ENCODE peak calls at places on chromosomes 1 and 21, in five cellular contexts. K is CD8-positive, alpha-beta T cell; V is HFF-Myc; C is choroid plexus epithelial cell; E is breast epithelium. J is an unnamed sample.

GRCh38 chr1:161166669-161167548 is 683 bp downstream of the PPOX start:
- DNase-seq in K (no peak), V (no peak), C (no peak), E (no peak), J (no peak)

GRCh38 chr1:8127201-8127641 is 101.1 kb upstream of the ERRFI1 start:
- DNase-seq in K (no peak), V (no peak), C (peak), E (no peak), J (peak)

GRCh38 chr21:37620401-37620800 is 253.8 kb downstream of the DYRK1A start:
- DNase-seq in K (no peak), V (no peak), C (no peak), E (no peak), J (no peak)

GRCh38 chr1:29259802-29260441 is 23.6 kb downstream of the PTPRU start:
- DNase-seq in K (no peak), V (no peak), C (peak), E (no peak), J (peak)

GRCh38 chr1:54571326-54571725 is 23.3 kb downstream of the ACOT11 start:
- DNase-seq in K (no peak), V (no peak), C (peak), E (no peak), J (peak)

GRCh38 chr1:5847013-5847654 is 145.1 kb downstream of the NPHP4 start:
- DNase-seq in K (no peak), V (no peak), C (peak), E (no peak), J (peak)

GRCh38 chr1:197948926-197949899 is 32.0 kb downstream of the LHX9 start:
- DNase-seq in K (no peak), V (no peak), C (no peak), E (no peak), J (no peak)

GRCh38 chr1:162070094-162070748 is 730 bp downstream of the NOS1AP start:
- DNase-seq in K (peak), V (no peak), C (no peak), E (peak), J (no peak)

GRCh38 chr1:174995121-174995520 is 4.6 kb upstream of the CACYBP start:
- DNase-seq in K (no peak), V (no peak), C (peak), E (no peak), J (no peak)

GRCh38 chr1:6447818-6448748 is 17.9 kb downstream of the TNFRSF25 start:
- DNase-seq in K (peak), V (no peak), C (no peak), E (no peak), J (peak)

GRCh38 chr1:66809736-66810326 is 8.8 kb upstream of the INSL5 start:
- DNase-seq in K (no peak), V (no peak), C (peak), E (no peak), J (no peak)

GRCh38 chr1:93701619-93702018 is 20.0 kb upstream of the BCAR3 start:
- DNase-seq in K (peak), V (peak), C (peak), E (peak), J (peak)

GRCh38 chr1:108854226-108855019 is 2.5 kb downstream of the AKNAD1 start:
- DNase-seq in K (no peak), V (no peak), C (no peak), E (no peak), J (no peak)

GRCh38 chr21:46208761-46209721 is 19.5 kb downstream of the LSS start:
- DNase-seq in K (no peak), V (no peak), C (no peak), E (no peak), J (no peak)

GRCh38 chr1:154975409-154976205 is 1.1 kb downstream of the CKS1B start:
- DNase-seq in K (peak), V (no peak), C (peak), E (peak), J (peak)

GRCh38 chr1:156497743-156498446 is 2.7 kb downstream of the MEF2D start:
- DNase-seq in K (no peak), V (no peak), C (no peak), E (no peak), J (no peak)

GRCh38 chr1:57218487-57219079 is 205.3 kb downstream of the DAB1 start:
- DNase-seq in K (no peak), V (no peak), C (peak), E (no peak), J (no peak)

GRCh38 chr1:205456383-205456867 is 580 bp upstream of the BLACAT1 start:
- DNase-seq in K (no peak), V (no peak), C (no peak), E (no peak), J (no peak)

GRCh38 chr1:113452921-113453770 is 62.8 kb downstream of the MAGI3 start:
- DNase-seq in K (no peak), V (peak), C (peak), E (no peak), J (peak)

GRCh38 chr1:172499636-172500141 is 33.3 kb upstream of the SUCO start:
- DNase-seq in K (no peak), V (no peak), C (no peak), E (peak), J (peak)

DNA sequence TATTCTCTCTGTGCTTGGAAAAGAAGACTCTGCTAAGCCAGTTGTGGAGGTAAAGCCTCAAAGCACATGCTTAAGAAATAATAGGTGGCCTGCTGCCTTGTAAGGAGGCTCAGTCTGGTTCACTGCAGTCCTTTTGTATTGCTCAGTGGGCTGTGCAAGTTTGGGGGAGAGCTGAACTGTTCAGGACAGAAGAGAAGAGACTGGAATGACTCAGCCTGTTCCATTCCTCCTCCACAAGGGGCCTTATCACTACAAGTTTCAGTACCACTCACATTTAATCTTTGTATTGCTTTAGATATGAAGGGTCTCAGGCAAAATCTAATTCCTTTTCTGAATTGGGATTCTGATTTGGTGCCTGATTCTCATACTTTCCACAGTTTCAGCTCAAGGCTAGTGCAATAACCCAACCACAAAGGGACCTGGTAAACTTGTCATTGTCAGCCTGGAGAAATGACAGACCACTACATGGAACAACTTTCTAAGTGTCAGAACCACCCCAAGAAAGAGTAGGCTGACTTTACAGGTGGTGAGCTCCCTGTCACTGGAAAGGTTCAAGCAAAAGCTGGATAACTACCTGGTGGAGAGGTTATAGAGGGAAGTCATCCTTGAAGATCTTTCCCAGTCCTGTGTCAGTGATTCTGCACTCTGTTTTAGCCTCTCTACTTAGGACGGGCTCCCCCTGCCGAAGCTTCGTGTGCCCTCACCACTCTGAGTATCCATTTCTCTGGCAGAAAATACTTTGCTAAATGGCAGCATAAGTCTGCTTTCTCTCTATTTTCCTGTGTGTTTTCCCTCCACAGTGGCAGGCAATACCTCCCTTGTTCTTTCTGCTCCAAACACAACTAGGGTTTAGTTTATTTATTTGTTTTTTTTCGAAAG is 162.9 kb upstream of the GJB5 start:
- DNase-seq in K (no peak), V (no peak), C (no peak), E (no peak), J (no peak)
- TF ChIP-seq CTCF in K (no peak), V (peak), C (no peak), E (no peak), J (no peak)

GRCh38 chr1:24393892-24394291 is 19.7 kb downstream of the STPG1 start:
- DNase-seq in K (no peak), V (no peak), C (no peak), E (no peak), J (peak)
- H3K4me3 ChIP-seq in K (no peak), V (no peak), C (no peak), E (no peak), J (no peak)

GRCh38 chr1:118563969-118564951 is 379.2 kb upstream of the SPAG17 start:
- DNase-seq in K (no peak), V (no peak), C (peak), E (no peak), J (no peak)
- TF ChIP-seq CTCF in K (no peak), V (peak), C (no peak), E (no peak), J (no peak)

GRCh38 chr1:43573066-43573799 is 42.5 kb downstream of the PTPRF start:
- DNase-seq in K (no peak), V (peak), C (peak), E (no peak), J (no peak)
- H3K4me3 ChIP-seq in K (no peak), V (no peak), C (no peak), E (no peak), J (no peak)

GRCh38 chr1:242718967-242719366 is 194.5 kb upstream of the PLD5 start:
- DNase-seq in K (no peak), V (no peak), C (no peak), E (no peak), J (no peak)
- TF ChIP-seq CTCF in K (no peak), V (no peak), C (no peak), E (no peak), J (no peak)

DNA sequence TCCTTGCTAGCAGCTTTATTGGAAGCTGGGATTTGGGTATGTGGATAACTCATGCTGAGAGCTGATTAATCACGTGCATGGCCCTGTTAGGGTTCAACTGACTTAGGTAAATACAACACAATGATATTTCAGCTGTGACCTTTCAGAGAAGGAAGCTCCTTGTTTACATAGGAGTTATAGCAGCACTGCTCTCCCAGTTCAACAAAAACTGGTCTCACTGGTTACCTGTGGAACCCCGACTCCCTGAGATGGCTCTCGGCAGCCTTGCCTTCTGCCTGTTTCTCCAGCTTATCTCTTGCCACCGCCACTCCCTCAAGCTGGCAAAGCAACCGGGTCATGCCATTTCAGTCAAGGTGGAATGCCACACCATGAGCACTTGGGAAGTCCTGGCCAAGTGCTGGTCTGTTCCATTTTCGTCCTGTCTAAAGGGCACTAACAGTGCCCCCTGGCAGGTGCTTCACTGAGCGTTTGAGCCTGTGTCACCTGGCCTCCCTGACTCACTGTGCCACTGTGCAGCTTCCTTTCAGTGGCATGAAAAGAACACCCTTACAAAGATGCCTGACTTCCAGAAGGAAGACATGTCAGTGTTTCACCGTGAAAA is 31.6 kb downstream of the DOP1B start:
- DNase-seq in K (no peak), V (no peak), C (no peak), E (peak), J (peak)
- H3K4me3 ChIP-seq in K (no peak), V (no peak), C (no peak), E (no peak), J (no peak)

DNA sequence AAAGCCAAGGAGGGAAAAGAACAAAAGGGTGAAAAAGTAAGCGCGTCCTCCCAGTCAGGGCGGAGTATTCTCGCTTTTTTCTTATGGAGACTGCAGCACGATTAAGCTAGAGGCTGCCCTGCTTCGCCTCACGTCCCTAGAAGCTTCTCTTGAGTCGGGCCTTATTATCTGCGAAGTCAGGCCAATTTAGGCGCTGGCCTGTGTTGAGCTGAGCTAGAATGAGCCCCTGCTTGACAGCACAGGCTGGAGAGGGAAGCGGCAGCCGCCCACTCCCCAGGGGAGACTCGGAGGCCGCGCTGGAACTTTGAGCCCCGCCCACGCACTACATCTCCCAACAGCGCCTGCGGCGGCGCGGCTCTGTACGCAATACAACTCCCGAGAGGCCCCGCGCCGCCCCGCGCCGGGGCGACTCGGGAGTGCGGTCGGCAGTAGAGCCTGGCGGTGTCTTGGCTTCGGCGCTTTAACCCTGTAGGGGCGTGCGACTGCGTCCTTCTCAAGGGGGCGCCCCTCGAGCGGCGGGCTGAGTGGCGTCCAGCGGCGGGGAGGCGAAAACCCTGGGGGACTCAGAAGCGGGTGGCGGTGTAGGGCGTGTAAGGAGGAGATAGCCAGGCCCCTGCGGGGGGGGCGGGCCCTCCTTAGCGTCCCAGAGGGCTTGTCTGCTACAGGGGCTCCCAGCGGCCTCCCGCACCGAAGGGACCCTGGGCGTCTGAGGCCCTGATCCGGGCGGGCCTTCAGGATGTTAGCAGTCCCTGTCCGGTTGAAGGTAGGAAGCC is 888 bp downstream of the ZNF436 start:
- DNase-seq in K (peak), V (no peak), C (peak), E (peak), J (peak)
- TF ChIP-seq CTCF in K (no peak), V (peak), C (peak), E (no peak), J (no peak)

GRCh38 chr1:200738733-200739498 is at the start of gene CAMSAP2:
- DNase-seq in K (peak), V (peak), C (peak), E (peak), J (peak)

GRCh38 chr1:200739499-200740290 is 1.0 kb downstream of the CAMSAP2 start:
- DNase-seq in K (no peak), V (no peak), C (peak), E (peak), J (no peak)

GRCh38 chr1:200738348-200738732 is 353 bp upstream of the CAMSAP2 start:
- DNase-seq in K (no peak), V (no peak), C (no peak), E (no peak), J (no peak)

GRCh38 chr1:200740291-200741212 is 1.9 kb downstream of the CAMSAP2 start:
- DNase-seq in K (no peak), V (no peak), C (peak), E (no peak), J (no peak)

GRCh38 chr1:200737647-200738296 is 921 bp upstream of the CAMSAP2 start:
- DNase-seq in K (no peak), V (no peak), C (no peak), E (no peak), J (no peak)
- H3K4me3 ChIP-seq in K (no peak), V (peak), C (no peak), E (peak), J (no peak)

GRCh38 chr1:32223683-32224082 is 1.5 kb downstream of the EIF3I start:
- DNase-seq in K (no peak), V (no peak), C (no peak), E (no peak), J (no peak)
- TF ChIP-seq CTCF in K (no peak), V (no peak), C (peak), E (no peak), J (no peak)

J was measured in epithelial cell of esophagus.